ENCODE peak calls at places on chromosomes 6 and 20, in seven cellular contexts. One of them, this sample, is unnamed.

GRCh38 chr6:29941476-29941875 is 856 bp upstream of the HLA-A start:
- DNase-seq in activated T-cell treated with anti-CD3 and anti-CD28 coated beads for 1 hour: no peak
- DNase-seq in M059J: peak
- DNase-seq in sciatic nerve: no peak
- DNase-seq in upper lobe of right lung: no peak
- DNase-seq in AG20443: no peak
- DNase-seq in stimulated activated CD4-positive, alpha-beta T cell treated with anti-CD3 and anti-CD28 coated beads, Interleukin-4, amount 100 ng/mL, for 1 hour: no peak
- DNase-seq in this sample: peak

GRCh38 chr6:106087548-106088325 is 1.6 kb downstream of the PRDM1 start:
- DNase-seq in activated T-cell treated with anti-CD3 and anti-CD28 coated beads for 1 hour: no peak
- DNase-seq in M059J: peak
- DNase-seq in sciatic nerve: no peak
- DNase-seq in upper lobe of right lung: no peak
- DNase-seq in AG20443: peak
- DNase-seq in stimulated activated CD4-positive, alpha-beta T cell treated with anti-CD3 and anti-CD28 coated beads, Interleukin-4, amount 100 ng/mL, for 1 hour: no peak
- DNase-seq in this sample: peak

GRCh38 chr6:169379495-169380070 is 125.9 kb upstream of the THBS2 start:
- DNase-seq in activated T-cell treated with anti-CD3 and anti-CD28 coated beads for 1 hour: no peak
- DNase-seq in M059J: no peak
- DNase-seq in sciatic nerve: no peak
- DNase-seq in upper lobe of right lung: no peak
- DNase-seq in AG20443: no peak
- DNase-seq in stimulated activated CD4-positive, alpha-beta T cell treated with anti-CD3 and anti-CD28 coated beads, Interleukin-4, amount 100 ng/mL, for 1 hour: no peak
- DNase-seq in this sample: no peak

GRCh38 chr6:119224095-119224701 is 125.4 kb downstream of the MAN1A1 start:
- DNase-seq in activated T-cell treated with anti-CD3 and anti-CD28 coated beads for 1 hour: no peak
- DNase-seq in M059J: no peak
- DNase-seq in sciatic nerve: no peak
- DNase-seq in upper lobe of right lung: no peak
- DNase-seq in AG20443: no peak
- DNase-seq in stimulated activated CD4-positive, alpha-beta T cell treated with anti-CD3 and anti-CD28 coated beads, Interleukin-4, amount 100 ng/mL, for 1 hour: no peak
- DNase-seq in this sample: no peak

GRCh38 chr6:56802570-56802969 is 152.3 kb upstream of the BEND6 start:
- DNase-seq in activated T-cell treated with anti-CD3 and anti-CD28 coated beads for 1 hour: no peak
- DNase-seq in M059J: peak
- DNase-seq in sciatic nerve: no peak
- DNase-seq in upper lobe of right lung: no peak
- DNase-seq in AG20443: no peak
- DNase-seq in stimulated activated CD4-positive, alpha-beta T cell treated with anti-CD3 and anti-CD28 coated beads, Interleukin-4, amount 100 ng/mL, for 1 hour: no peak
- DNase-seq in this sample: peak

GRCh38 chr20:6654490-6655247 is 112.8 kb upstream of the BMP2 start:
- DNase-seq in activated T-cell treated with anti-CD3 and anti-CD28 coated beads for 1 hour: no peak
- DNase-seq in M059J: peak
- DNase-seq in sciatic nerve: no peak
- DNase-seq in upper lobe of right lung: no peak
- DNase-seq in AG20443: peak
- DNase-seq in stimulated activated CD4-positive, alpha-beta T cell treated with anti-CD3 and anti-CD28 coated beads, Interleukin-4, amount 100 ng/mL, for 1 hour: no peak
- DNase-seq in this sample: peak

GRCh38 chr6:10690651-10691445 is 3.6 kb downstream of the C6orf52 start:
- DNase-seq in activated T-cell treated with anti-CD3 and anti-CD28 coated beads for 1 hour: no peak
- DNase-seq in M059J: no peak
- DNase-seq in sciatic nerve: no peak
- DNase-seq in upper lobe of right lung: no peak
- DNase-seq in AG20443: no peak
- DNase-seq in stimulated activated CD4-positive, alpha-beta T cell treated with anti-CD3 and anti-CD28 coated beads, Interleukin-4, amount 100 ng/mL, for 1 hour: no peak
- DNase-seq in this sample: no peak

GRCh38 chr20:57075181-57075580 is 191.3 kb downstream of the BMP7 start:
- DNase-seq in activated T-cell treated with anti-CD3 and anti-CD28 coated beads for 1 hour: no peak
- DNase-seq in M059J: no peak
- DNase-seq in sciatic nerve: no peak
- DNase-seq in upper lobe of right lung: no peak
- DNase-seq in AG20443: no peak
- DNase-seq in stimulated activated CD4-positive, alpha-beta T cell treated with anti-CD3 and anti-CD28 coated beads, Interleukin-4, amount 100 ng/mL, for 1 hour: no peak
- DNase-seq in this sample: no peak

GRCh38 chr20:675453-676314 is at the start of gene SCRT2:
- DNase-seq in activated T-cell treated with anti-CD3 and anti-CD28 coated beads for 1 hour: peak
- DNase-seq in M059J: peak
- DNase-seq in sciatic nerve: peak
- DNase-seq in upper lobe of right lung: peak
- DNase-seq in AG20443: peak
- DNase-seq in stimulated activated CD4-positive, alpha-beta T cell treated with anti-CD3 and anti-CD28 coated beads, Interleukin-4, amount 100 ng/mL, for 1 hour: peak
- DNase-seq in this sample: peak

GRCh38 chr6:44561832-44562496 is 174.5 kb downstream of the CDC5L start:
- DNase-seq in activated T-cell treated with anti-CD3 and anti-CD28 coated beads for 1 hour: no peak
- DNase-seq in M059J: no peak
- DNase-seq in sciatic nerve: no peak
- DNase-seq in upper lobe of right lung: no peak
- DNase-seq in AG20443: no peak
- DNase-seq in stimulated activated CD4-positive, alpha-beta T cell treated with anti-CD3 and anti-CD28 coated beads, Interleukin-4, amount 100 ng/mL, for 1 hour: no peak
- DNase-seq in this sample: no peak

GRCh38 chr6:24630861-24631505 is 15.0 kb downstream of the KIAA0319 start:
- DNase-seq in activated T-cell treated with anti-CD3 and anti-CD28 coated beads for 1 hour: no peak
- DNase-seq in M059J: no peak
- DNase-seq in sciatic nerve: no peak
- DNase-seq in upper lobe of right lung: no peak
- DNase-seq in AG20443: no peak
- DNase-seq in stimulated activated CD4-positive, alpha-beta T cell treated with anti-CD3 and anti-CD28 coated beads, Interleukin-4, amount 100 ng/mL, for 1 hour: no peak
- DNase-seq in this sample: no peak

GRCh38 chr6:136728033-136728939 is 64.0 kb downstream of the MAP3K5 start:
- DNase-seq in activated T-cell treated with anti-CD3 and anti-CD28 coated beads for 1 hour: no peak
- DNase-seq in M059J: no peak
- DNase-seq in sciatic nerve: no peak
- DNase-seq in upper lobe of right lung: no peak
- DNase-seq in AG20443: no peak
- DNase-seq in stimulated activated CD4-positive, alpha-beta T cell treated with anti-CD3 and anti-CD28 coated beads, Interleukin-4, amount 100 ng/mL, for 1 hour: no peak
- DNase-seq in this sample: no peak

GRCh38 chr6:78947962-78948361 is 80.6 kb downstream of the IRAK1BP1 start:
- DNase-seq in activated T-cell treated with anti-CD3 and anti-CD28 coated beads for 1 hour: no peak
- DNase-seq in M059J: peak
- DNase-seq in sciatic nerve: no peak
- DNase-seq in upper lobe of right lung: no peak
- DNase-seq in AG20443: no peak
- DNase-seq in stimulated activated CD4-positive, alpha-beta T cell treated with anti-CD3 and anti-CD28 coated beads, Interleukin-4, amount 100 ng/mL, for 1 hour: no peak
- DNase-seq in this sample: peak

GRCh38 chr20:44098657-44099056 is 88.3 kb downstream of the JPH2 start:
- DNase-seq in activated T-cell treated with anti-CD3 and anti-CD28 coated beads for 1 hour: no peak
- DNase-seq in M059J: no peak
- DNase-seq in sciatic nerve: peak
- DNase-seq in upper lobe of right lung: no peak
- DNase-seq in AG20443: no peak
- DNase-seq in stimulated activated CD4-positive, alpha-beta T cell treated with anti-CD3 and anti-CD28 coated beads, Interleukin-4, amount 100 ng/mL, for 1 hour: no peak
- DNase-seq in this sample: no peak

GRCh38 chr6:36118550-36119107 is 11.7 kb upstream of the MAPK13 start:
- DNase-seq in activated T-cell treated with anti-CD3 and anti-CD28 coated beads for 1 hour: peak
- DNase-seq in M059J: peak
- DNase-seq in sciatic nerve: no peak
- DNase-seq in upper lobe of right lung: no peak
- DNase-seq in AG20443: peak
- DNase-seq in stimulated activated CD4-positive, alpha-beta T cell treated with anti-CD3 and anti-CD28 coated beads, Interleukin-4, amount 100 ng/mL, for 1 hour: peak
- DNase-seq in this sample: peak

GRCh38 chr6:149015877-149016525 is 269.2 kb downstream of the UST start:
- DNase-seq in activated T-cell treated with anti-CD3 and anti-CD28 coated beads for 1 hour: no peak
- DNase-seq in M059J: peak
- DNase-seq in sciatic nerve: no peak
- DNase-seq in upper lobe of right lung: no peak
- DNase-seq in AG20443: no peak
- DNase-seq in stimulated activated CD4-positive, alpha-beta T cell treated with anti-CD3 and anti-CD28 coated beads, Interleukin-4, amount 100 ng/mL, for 1 hour: no peak
- DNase-seq in this sample: no peak

GRCh38 chr20:23235173-23236027 is 115.2 kb upstream of the NXT1 start:
- DNase-seq in activated T-cell treated with anti-CD3 and anti-CD28 coated beads for 1 hour: no peak
- DNase-seq in M059J: peak
- DNase-seq in sciatic nerve: peak
- DNase-seq in upper lobe of right lung: peak
- DNase-seq in AG20443: peak
- DNase-seq in stimulated activated CD4-positive, alpha-beta T cell treated with anti-CD3 and anti-CD28 coated beads, Interleukin-4, amount 100 ng/mL, for 1 hour: no peak
- DNase-seq in this sample: peak

GRCh38 chr6:4581468-4582420 is 194.5 kb upstream of the CDYL start:
- DNase-seq in activated T-cell treated with anti-CD3 and anti-CD28 coated beads for 1 hour: no peak
- DNase-seq in M059J: peak
- DNase-seq in sciatic nerve: no peak
- DNase-seq in upper lobe of right lung: no peak
- DNase-seq in AG20443: peak
- DNase-seq in stimulated activated CD4-positive, alpha-beta T cell treated with anti-CD3 and anti-CD28 coated beads, Interleukin-4, amount 100 ng/mL, for 1 hour: no peak
- DNase-seq in this sample: peak

GRCh38 chr6:159700970-159701369 is 7.9 kb upstream of the SOD2 start:
- DNase-seq in activated T-cell treated with anti-CD3 and anti-CD28 coated beads for 1 hour: no peak
- DNase-seq in M059J: no peak
- DNase-seq in sciatic nerve: no peak
- DNase-seq in upper lobe of right lung: no peak
- DNase-seq in AG20443: no peak
- DNase-seq in stimulated activated CD4-positive, alpha-beta T cell treated with anti-CD3 and anti-CD28 coated beads, Interleukin-4, amount 100 ng/mL, for 1 hour: no peak
- DNase-seq in this sample: peak

GRCh38 chr6:8983202-8983688 is 547.9 kb upstream of the SLC35B3 start:
- DNase-seq in activated T-cell treated with anti-CD3 and anti-CD28 coated beads for 1 hour: peak
- DNase-seq in M059J: peak
- DNase-seq in sciatic nerve: peak
- DNase-seq in upper lobe of right lung: peak
- DNase-seq in AG20443: peak
- DNase-seq in stimulated activated CD4-positive, alpha-beta T cell treated with anti-CD3 and anti-CD28 coated beads, Interleukin-4, amount 100 ng/mL, for 1 hour: peak
- DNase-seq in this sample: peak

GRCh38 chr6:110654096-110654820 is 161.0 kb downstream of the CDK19 start:
- DNase-seq in activated T-cell treated with anti-CD3 and anti-CD28 coated beads for 1 hour: no peak
- DNase-seq in M059J: peak
- DNase-seq in sciatic nerve: no peak
- DNase-seq in upper lobe of right lung: no peak
- DNase-seq in AG20443: no peak
- DNase-seq in stimulated activated CD4-positive, alpha-beta T cell treated with anti-CD3 and anti-CD28 coated beads, Interleukin-4, amount 100 ng/mL, for 1 hour: no peak
- DNase-seq in this sample: no peak

GRCh38 chr20:58450259-58450658 is 61.2 kb downstream of the VAPB start:
- DNase-seq in activated T-cell treated with anti-CD3 and anti-CD28 coated beads for 1 hour: no peak
- DNase-seq in M059J: no peak
- DNase-seq in sciatic nerve: no peak
- DNase-seq in upper lobe of right lung: no peak
- DNase-seq in AG20443: no peak
- DNase-seq in stimulated activated CD4-positive, alpha-beta T cell treated with anti-CD3 and anti-CD28 coated beads, Interleukin-4, amount 100 ng/mL, for 1 hour: no peak
- DNase-seq in this sample: no peak

GRCh38 chr20:49380245-49380875 is 102.1 kb downstream of the KCNB1 start:
- DNase-seq in activated T-cell treated with anti-CD3 and anti-CD28 coated beads for 1 hour: no peak
- DNase-seq in M059J: no peak
- DNase-seq in sciatic nerve: no peak
- DNase-seq in upper lobe of right lung: no peak
- DNase-seq in AG20443: no peak
- DNase-seq in stimulated activated CD4-positive, alpha-beta T cell treated with anti-CD3 and anti-CD28 coated beads, Interleukin-4, amount 100 ng/mL, for 1 hour: no peak
- DNase-seq in this sample: no peak

GRCh38 chr6:6515691-6516607 is 72.6 kb upstream of the LY86 start:
- DNase-seq in activated T-cell treated with anti-CD3 and anti-CD28 coated beads for 1 hour: no peak
- DNase-seq in M059J: no peak
- DNase-seq in sciatic nerve: no peak
- DNase-seq in upper lobe of right lung: no peak
- DNase-seq in AG20443: no peak
- DNase-seq in stimulated activated CD4-positive, alpha-beta T cell treated with anti-CD3 and anti-CD28 coated beads, Interleukin-4, amount 100 ng/mL, for 1 hour: peak
- DNase-seq in this sample: no peak

GRCh38 chr6:124798942-124799496 is 163.2 kb upstream of the RNF217 start:
- DNase-seq in activated T-cell treated with anti-CD3 and anti-CD28 coated beads for 1 hour: no peak
- DNase-seq in M059J: no peak
- DNase-seq in sciatic nerve: no peak
- DNase-seq in upper lobe of right lung: no peak
- DNase-seq in AG20443: no peak
- DNase-seq in stimulated activated CD4-positive, alpha-beta T cell treated with anti-CD3 and anti-CD28 coated beads, Interleukin-4, amount 100 ng/mL, for 1 hour: no peak
- DNase-seq in this sample: no peak

GRCh38 chr6:161549977-161550655 is 276.3 kb upstream of the AGPAT4 start:
- DNase-seq in activated T-cell treated with anti-CD3 and anti-CD28 coated beads for 1 hour: no peak
- DNase-seq in M059J: peak
- DNase-seq in sciatic nerve: no peak
- DNase-seq in upper lobe of right lung: no peak
- DNase-seq in AG20443: no peak
- DNase-seq in stimulated activated CD4-positive, alpha-beta T cell treated with anti-CD3 and anti-CD28 coated beads, Interleukin-4, amount 100 ng/mL, for 1 hour: no peak
- DNase-seq in this sample: peak

GRCh38 chr6:37362101-37362823 is 8.5 kb downstream of the RNF8 start:
- DNase-seq in activated T-cell treated with anti-CD3 and anti-CD28 coated beads for 1 hour: no peak
- DNase-seq in M059J: no peak
- DNase-seq in sciatic nerve: no peak
- DNase-seq in upper lobe of right lung: no peak
- DNase-seq in AG20443: no peak
- DNase-seq in stimulated activated CD4-positive, alpha-beta T cell treated with anti-CD3 and anti-CD28 coated beads, Interleukin-4, amount 100 ng/mL, for 1 hour: no peak
- DNase-seq in this sample: no peak

GRCh38 chr6:158457616-158458278 is 102.1 kb upstream of the TMEM181 start:
- DNase-seq in activated T-cell treated with anti-CD3 and anti-CD28 coated beads for 1 hour: no peak
- DNase-seq in M059J: peak
- DNase-seq in sciatic nerve: no peak
- DNase-seq in upper lobe of right lung: no peak
- DNase-seq in AG20443: no peak
- DNase-seq in stimulated activated CD4-positive, alpha-beta T cell treated with anti-CD3 and anti-CD28 coated beads, Interleukin-4, amount 100 ng/mL, for 1 hour: no peak
- DNase-seq in this sample: peak

This sample was measured in kidney tubule cell.